ENCODE peak calls at places on chromosomes 3 and 15, in six cellular contexts. C is T-helper 2 cell; O is stimulated activated CD8-positive, alpha-beta memory T cell treated with anti-CD3 and anti-CD28 coated beads, Interleukin-4, amount 100 ng/mL, for 4 hours; Y is mammary epithelial cell; K is ELR; F is NCI-H1105. A is an unnamed sample.

GRCh38 chr3:101725192-101725889 is 927 bp downstream of the CEP97 start:
- DNase-seq in C (peak), Y (no peak), F (peak), O (no peak), K (peak), A (no peak)

GRCh38 chr3:139472380-139473010 is 3.8 kb downstream of the RBP2 start:
- DNase-seq in O (no peak), F (no peak), C (no peak), Y (no peak), K (no peak), A (no peak)

GRCh38 chr3:97074546-97074945 is 260.2 kb downstream of the EPHA6 start:
- DNase-seq in K (no peak), F (no peak), Y (no peak), O (no peak), C (no peak), A (no peak)

GRCh38 chr3:177523072-177523675 is 325.9 kb upstream of the TBL1XR1 start:
- DNase-seq in O (no peak), Y (peak), F (no peak), C (no peak), K (no peak), A (no peak)

GRCh38 chr15:28921925-28922711 is 36.3 kb downstream of the APBA2 start:
- DNase-seq in K (peak), C (no peak), O (no peak), Y (no peak), F (no peak), A (no peak)

GRCh38 chr3:121718205-121718846 is 31.2 kb downstream of the GOLGB1 start:
- DNase-seq in F (no peak), C (peak), Y (no peak), K (no peak), O (no peak), A (no peak)

GRCh38 chr3:21158801-21159564 is 592.0 kb downstream of the ZNF385D start:
- DNase-seq in C (no peak), K (no peak), F (no peak), O (no peak), Y (no peak), A (no peak)

GRCh38 chr3:65060904-65061303 is 373.1 kb upstream of the ADAMTS9 start:
- DNase-seq in O (no peak), Y (no peak), K (no peak), C (no peak), F (no peak), A (no peak)

GRCh38 chr3:147699175-147699838 is 290.1 kb downstream of the ZIC1 start:
- DNase-seq in C (no peak), O (no peak), F (no peak), K (peak), Y (peak), A (peak)

GRCh38 chr15:90002428-90002844 is 1.3 kb downstream of the ZNF710 start:
- DNase-seq in C (peak), O (no peak), F (no peak), Y (peak), K (peak), A (peak)

GRCh38 chr15:39887832-39888231 is 32.2 kb downstream of the GPR176 start:
- DNase-seq in O (no peak), C (peak), Y (peak), F (no peak), K (peak), A (peak)